ENCODE peak calls at places on chromosome 11, in seven cellular contexts. One of them, this sample, is unnamed.

GRCh38 chr11:33942954-33943353 is 51.1 kb upstream of the LMO2 start:
- DNase-seq in Karpas-422: peak
- DNase-seq in fibroblast of lung: peak
- DNase-seq in mesendoderm: no peak
- DNase-seq in adipocyte: peak
- DNase-seq in mammary epithelial cell: peak
- DNase-seq in kidney: peak
- DNase-seq in this sample: no peak

GRCh38 chr11:98940913-98941312 is 79.8 kb upstream of the CNTN5 start:
- DNase-seq in adipocyte: no peak
- DNase-seq in Karpas-422: no peak
- DNase-seq in mammary epithelial cell: no peak
- DNase-seq in kidney: no peak
- DNase-seq in fibroblast of lung: no peak
- DNase-seq in mesendoderm: peak
- DNase-seq in this sample: peak

GRCh38 chr11:108669711-108670110 is 4.8 kb downstream of the DDX10 start:
- DNase-seq in kidney: no peak
- DNase-seq in fibroblast of lung: peak
- DNase-seq in mammary epithelial cell: no peak
- DNase-seq in Karpas-422: no peak
- DNase-seq in adipocyte: no peak
- DNase-seq in mesendoderm: peak
- DNase-seq in this sample: no peak

GRCh38 chr11:70466596-70466995 is 68.3 kb downstream of the CTTN start:
- DNase-seq in fibroblast of lung: no peak
- DNase-seq in Karpas-422: no peak
- DNase-seq in kidney: peak
- DNase-seq in adipocyte: no peak
- DNase-seq in mammary epithelial cell: no peak
- DNase-seq in mesendoderm: no peak
- DNase-seq in this sample: no peak

GRCh38 chr11:115716577-115717214 is 212.5 kb upstream of the CADM1 start:
- DNase-seq in mesendoderm: no peak
- DNase-seq in Karpas-422: no peak
- DNase-seq in fibroblast of lung: no peak
- DNase-seq in kidney: no peak
- DNase-seq in mammary epithelial cell: no peak
- DNase-seq in adipocyte: no peak
- DNase-seq in this sample: no peak

GRCh38 chr11:65427691-65428577 is 5.3 kb downstream of the NEAT1 start:
- DNase-seq in adipocyte: peak
- DNase-seq in kidney: peak
- DNase-seq in Karpas-422: peak
- DNase-seq in mesendoderm: no peak
- DNase-seq in mammary epithelial cell: peak
- DNase-seq in fibroblast of lung: peak
- DNase-seq in this sample: no peak

GRCh38 chr11:118074785-118075184 is 2.1 kb upstream of the TMPRSS4 start:
- DNase-seq in kidney: peak
- DNase-seq in mammary epithelial cell: peak
- DNase-seq in adipocyte: no peak
- DNase-seq in mesendoderm: no peak
- DNase-seq in fibroblast of lung: no peak
- DNase-seq in Karpas-422: no peak
- DNase-seq in this sample: no peak

GRCh38 chr11:71094296-71095077 is 157.9 kb downstream of the SHANK2 start:
- DNase-seq in adipocyte: no peak
- DNase-seq in fibroblast of lung: no peak
- DNase-seq in mesendoderm: no peak
- DNase-seq in kidney: no peak
- DNase-seq in mammary epithelial cell: no peak
- DNase-seq in Karpas-422: no peak
- DNase-seq in this sample: no peak

GRCh38 chr11:124897681-124898680 is at the start of gene ROBO4:
- DNase-seq in mammary epithelial cell: peak
- DNase-seq in Karpas-422: no peak
- DNase-seq in mesendoderm: peak
- DNase-seq in fibroblast of lung: peak
- DNase-seq in kidney: no peak
- DNase-seq in adipocyte: peak
- DNase-seq in this sample: no peak

GRCh38 chr11:102990145-102990544 is 34.6 kb upstream of the MMP13 start:
- DNase-seq in mesendoderm: no peak
- DNase-seq in fibroblast of lung: peak
- DNase-seq in Karpas-422: no peak
- DNase-seq in mammary epithelial cell: no peak
- DNase-seq in adipocyte: peak
- DNase-seq in kidney: no peak
- DNase-seq in this sample: no peak

GRCh38 chr11:79076526-79077115 is 364.2 kb downstream of the TENM4 start:
- DNase-seq in mesendoderm: peak
- DNase-seq in adipocyte: peak
- DNase-seq in kidney: no peak
- DNase-seq in mammary epithelial cell: peak
- DNase-seq in Karpas-422: peak
- DNase-seq in fibroblast of lung: no peak
- DNase-seq in this sample: peak

GRCh38 chr11:102914238-102915043 is 39.7 kb upstream of the MMP12 start:
- DNase-seq in mesendoderm: peak
- DNase-seq in adipocyte: peak
- DNase-seq in Karpas-422: peak
- DNase-seq in fibroblast of lung: peak
- DNase-seq in kidney: no peak
- DNase-seq in mammary epithelial cell: peak
- DNase-seq in this sample: peak

GRCh38 chr11:34201130-34201529 is 95.7 kb downstream of the NAT10 start:
- DNase-seq in kidney: no peak
- DNase-seq in adipocyte: no peak
- DNase-seq in Karpas-422: no peak
- DNase-seq in mesendoderm: no peak
- DNase-seq in mammary epithelial cell: no peak
- DNase-seq in fibroblast of lung: no peak
- DNase-seq in this sample: no peak

GRCh38 chr11:124793466-124794278 is 6.5 kb downstream of the MSANTD2 start:
- DNase-seq in fibroblast of lung: peak
- DNase-seq in mammary epithelial cell: peak
- DNase-seq in kidney: no peak
- DNase-seq in adipocyte: peak
- DNase-seq in Karpas-422: peak
- DNase-seq in mesendoderm: peak
- DNase-seq in this sample: peak

GRCh38 chr11:111515591-111515990 is 1.0 kb downstream of the HOATZ start:
- DNase-seq in mammary epithelial cell: no peak
- DNase-seq in mesendoderm: peak
- DNase-seq in adipocyte: no peak
- DNase-seq in kidney: no peak
- DNase-seq in fibroblast of lung: no peak
- DNase-seq in Karpas-422: no peak
- DNase-seq in this sample: peak

GRCh38 chr11:67053896-67054850 is 2.5 kb upstream of the RHOD start:
- DNase-seq in mammary epithelial cell: peak
- DNase-seq in mesendoderm: peak
- DNase-seq in fibroblast of lung: peak
- DNase-seq in Karpas-422: peak
- DNase-seq in kidney: no peak
- DNase-seq in adipocyte: peak
- DNase-seq in this sample: peak

GRCh38 chr11:123659311-123659710 is 4.9 kb upstream of the SCN3B start:
- DNase-seq in mesendoderm: no peak
- DNase-seq in kidney: no peak
- DNase-seq in fibroblast of lung: no peak
- DNase-seq in mammary epithelial cell: no peak
- DNase-seq in adipocyte: no peak
- DNase-seq in Karpas-422: no peak
- DNase-seq in this sample: no peak

GRCh38 chr11:5367461-5368074 is 16.0 kb upstream of the OR51M1 start:
- DNase-seq in adipocyte: peak
- DNase-seq in mesendoderm: no peak
- DNase-seq in fibroblast of lung: peak
- DNase-seq in mammary epithelial cell: no peak
- DNase-seq in kidney: no peak
- DNase-seq in Karpas-422: peak
- DNase-seq in this sample: no peak

GRCh38 chr11:65417221-65417701 is 5.3 kb upstream of the NEAT1 start:
- DNase-seq in kidney: peak
- DNase-seq in fibroblast of lung: peak
- DNase-seq in mesendoderm: peak
- DNase-seq in mammary epithelial cell: no peak
- DNase-seq in adipocyte: peak
- DNase-seq in Karpas-422: peak
- DNase-seq in this sample: no peak

GRCh38 chr11:29019960-29020683 is 911.9 kb downstream of the METTL15 start:
- DNase-seq in mammary epithelial cell: peak
- DNase-seq in adipocyte: peak
- DNase-seq in fibroblast of lung: peak
- DNase-seq in mesendoderm: peak
- DNase-seq in Karpas-422: peak
- DNase-seq in kidney: no peak
- DNase-seq in this sample: peak

GRCh38 chr11:8810331-8811301 is 100.4 kb upstream of the AKIP1 start:
- DNase-seq in Karpas-422: no peak
- DNase-seq in mesendoderm: peak
- DNase-seq in adipocyte: peak
- DNase-seq in mammary epithelial cell: peak
- DNase-seq in fibroblast of lung: peak
- DNase-seq in kidney: peak
- DNase-seq in this sample: peak

GRCh38 chr11:34262601-34263081 is 95.2 kb downstream of the ABTB2 start:
- DNase-seq in adipocyte: no peak
- DNase-seq in kidney: no peak
- DNase-seq in fibroblast of lung: no peak
- DNase-seq in mammary epithelial cell: no peak
- DNase-seq in Karpas-422: no peak
- DNase-seq in mesendoderm: no peak
- DNase-seq in this sample: no peak

DNA sequence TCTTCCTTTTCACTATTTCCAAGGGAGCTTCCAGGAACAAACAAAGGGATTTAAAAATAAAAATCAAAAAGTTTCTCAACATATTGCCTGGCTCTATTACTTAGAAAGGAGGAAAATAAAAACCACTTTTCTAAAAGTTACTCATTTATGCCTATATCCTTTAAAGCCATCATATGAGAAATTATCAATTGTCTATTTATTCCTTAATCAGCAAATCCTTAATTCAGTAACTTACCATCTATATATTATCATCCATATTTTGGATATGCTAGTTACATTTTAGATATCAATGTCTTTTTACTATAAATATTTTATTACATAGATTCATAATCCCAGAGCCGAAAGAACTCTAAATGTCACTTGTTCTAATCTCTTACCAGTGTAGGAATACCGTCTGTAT is 481.5 kb upstream of the ANO5 start:
- DNase-seq in adipocyte: no peak
- DNase-seq in mammary epithelial cell: no peak
- DNase-seq in kidney: no peak
- DNase-seq in Karpas-422: no peak
- DNase-seq in mesendoderm: no peak
- DNase-seq in fibroblast of lung: no peak
- DNase-seq in this sample: no peak
- H3K9ac ChIP-seq in adipocyte: no peak
- H3K9ac ChIP-seq in mammary epithelial cell: no peak
- H3K9ac ChIP-seq in kidney: no peak
- H3K9ac ChIP-seq in Karpas-422: no peak
- H3K9ac ChIP-seq in mesendoderm: no peak
- H3K9ac ChIP-seq in fibroblast of lung: no peak
- H3K9ac ChIP-seq in this sample: no peak

DNA sequence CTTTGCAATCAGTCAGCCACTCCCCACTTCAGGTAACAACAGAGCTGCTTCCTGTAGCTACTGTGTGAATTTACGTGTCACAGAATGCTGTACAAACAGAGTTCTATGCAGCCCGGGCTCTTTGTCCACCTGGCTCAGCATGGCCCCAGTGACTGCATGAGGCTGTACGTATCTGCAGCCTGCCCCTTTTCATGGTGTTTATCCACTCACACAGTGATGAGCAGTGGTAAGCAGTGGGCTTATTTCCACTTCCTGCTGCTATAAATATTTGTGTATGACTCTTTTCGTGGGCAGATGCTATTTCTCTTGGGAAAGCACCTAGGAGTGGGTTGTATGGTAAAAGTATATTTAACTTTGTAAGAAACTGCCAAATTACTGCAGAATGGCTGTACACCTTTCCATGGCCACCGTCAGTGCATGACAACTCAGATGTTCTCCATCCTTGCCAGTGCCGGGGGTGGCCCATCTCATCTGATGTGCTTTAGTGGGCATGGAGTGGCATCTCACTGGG is 43.3 kb downstream of the MYEOV start:
- DNase-seq in mammary epithelial cell: no peak
- DNase-seq in adipocyte: no peak
- DNase-seq in mesendoderm: no peak
- DNase-seq in kidney: no peak
- DNase-seq in fibroblast of lung: peak
- DNase-seq in Karpas-422: no peak
- DNase-seq in this sample: no peak
- H3K9ac ChIP-seq in mammary epithelial cell: no peak
- H3K9ac ChIP-seq in adipocyte: no peak
- H3K9ac ChIP-seq in mesendoderm: no peak
- H3K9ac ChIP-seq in kidney: no peak
- H3K9ac ChIP-seq in fibroblast of lung: no peak
- H3K9ac ChIP-seq in Karpas-422: no peak
- H3K9ac ChIP-seq in this sample: no peak

GRCh38 chr11:69419662-69420061 is 61.8 kb upstream of the LINC01488 start:
- DNase-seq in adipocyte: no peak
- DNase-seq in fibroblast of lung: no peak
- DNase-seq in mammary epithelial cell: no peak
- DNase-seq in mesendoderm: no peak
- DNase-seq in kidney: peak
- DNase-seq in Karpas-422: no peak
- DNase-seq in this sample: no peak
- H3K9ac ChIP-seq in adipocyte: no peak
- H3K9ac ChIP-seq in fibroblast of lung: no peak
- H3K9ac ChIP-seq in mammary epithelial cell: no peak
- H3K9ac ChIP-seq in mesendoderm: no peak
- H3K9ac ChIP-seq in kidney: no peak
- H3K9ac ChIP-seq in Karpas-422: no peak
- H3K9ac ChIP-seq in this sample: no peak

DNA sequence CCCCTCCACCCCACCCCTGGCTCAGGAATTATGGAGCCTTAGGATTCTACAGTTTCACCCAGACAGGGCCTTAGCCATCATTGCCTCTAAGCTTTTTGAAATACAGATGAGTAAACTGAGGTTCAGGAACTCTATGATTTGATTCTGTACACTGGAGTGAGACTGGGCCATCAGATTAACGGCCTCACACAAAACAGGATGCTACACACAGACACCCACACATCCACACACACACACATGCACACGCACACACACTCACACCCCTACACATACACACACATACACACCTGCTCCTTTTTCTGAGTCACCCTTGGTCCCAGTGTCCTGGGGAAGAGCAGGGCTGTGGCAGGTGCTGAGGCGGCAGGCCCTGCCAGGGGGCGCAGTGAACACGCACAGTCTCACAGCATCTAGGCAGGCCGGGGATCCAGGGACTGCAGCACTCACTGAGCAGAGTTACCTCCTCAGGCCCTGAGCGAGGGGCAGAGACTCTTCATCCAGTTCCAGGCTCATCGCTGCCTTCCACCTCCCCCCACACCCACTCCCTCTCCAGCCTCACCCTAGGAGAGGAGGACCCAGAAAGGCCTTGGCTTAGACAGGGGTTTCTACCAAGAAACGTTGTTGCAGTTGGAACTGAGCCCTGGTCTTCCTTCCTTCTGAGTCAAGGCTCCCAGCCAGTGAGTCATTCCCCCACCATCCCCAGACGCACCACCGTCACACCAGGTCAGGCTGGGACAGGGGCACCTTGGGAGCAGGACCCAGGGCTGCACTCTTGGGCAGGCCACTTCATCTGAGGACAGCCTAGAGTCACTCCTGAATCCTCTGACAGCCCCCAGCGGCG is 89.8 kb upstream of the PARVA start:
- DNase-seq in mammary epithelial cell: peak
- DNase-seq in Karpas-422: peak
- DNase-seq in kidney: peak
- DNase-seq in mesendoderm: peak
- DNase-seq in adipocyte: peak
- DNase-seq in fibroblast of lung: peak
- DNase-seq in this sample: peak
- H3K9ac ChIP-seq in mammary epithelial cell: peak
- H3K9ac ChIP-seq in Karpas-422: peak
- H3K9ac ChIP-seq in kidney: no peak
- H3K9ac ChIP-seq in mesendoderm: peak
- H3K9ac ChIP-seq in adipocyte: peak
- H3K9ac ChIP-seq in fibroblast of lung: peak
- H3K9ac ChIP-seq in this sample: no peak